ENCODE peak calls at places on chromosomes 5 and 9, in seven cellular contexts. P, C, N, F, Y, E and A are unnamed samples.

GRCh38 chr5:151320481-151320880 is 16.9 kb upstream of the SLC36A3 start:
- DNase-seq in P (no peak), C (no peak), N (no peak), F (no peak), Y (no peak), E (no peak), A (no peak)

GRCh38 chr9:22790329-22790728 is 343.7 kb downstream of the DMRTA1 start:
- DNase-seq in P (no peak), C (no peak), N (no peak), F (no peak), Y (no peak), E (no peak), A (no peak)

GRCh38 chr5:150498501-150498900 is 9.4 kb upstream of the NDST1 start:
- DNase-seq in P (no peak), C (no peak), N (no peak), F (no peak), Y (no peak), E (peak; percentile 92), A (peak; percentile 85)

GRCh38 chr5:140178482-140179116 is 3.6 kb downstream of the CYSTM1 start:
- DNase-seq in P (peak; percentile 43), C (no peak), N (no peak), F (no peak), Y (no peak), E (no peak), A (no peak)

GRCh38 chr9:136133191-136133958 is 14.7 kb upstream of the TMEM250 start:
- DNase-seq in P (peak; percentile 62), C (no peak), N (peak; percentile 80), F (no peak), Y (no peak), E (peak; percentile 91), A (peak; percentile 98)

GRCh38 chr9:101453776-101454570 is 18.4 kb upstream of the ALDOB start:
- DNase-seq in P (no peak), C (no peak), N (no peak), F (no peak), Y (no peak), E (no peak), A (no peak)

GRCh38 chr9:126149661-126150060 is 177.0 kb upstream of the MVB12B start:
- DNase-seq in P (peak; percentile 16), C (no peak), N (no peak), F (no peak), Y (no peak), E (no peak), A (peak; percentile 38)

GRCh38 chr9:81474125-81474524 is 215.2 kb downstream of the TLE1 start:
- DNase-seq in P (no peak), C (no peak), N (no peak), F (no peak), Y (no peak), E (no peak), A (no peak)

GRCh38 chr5:153965102-153965645 is 73.5 kb downstream of the FAM114A2 start:
- DNase-seq in P (peak; percentile 44), C (peak; percentile 56), N (peak; percentile 84), F (peak; percentile 33), Y (peak; percentile 16), E (peak; percentile 83), A (peak; percentile 89)

GRCh38 chr5:141430332-141431113 is at the start of gene PCDHGA12:
- DNase-seq in P (peak; percentile 39), C (peak; percentile 60), N (peak; percentile 36), F (peak; percentile 69), Y (no peak), E (no peak), A (no peak)

GRCh38 chr5:124289122-124289521 is 457.3 kb downstream of the ZNF608 start:
- DNase-seq in P (no peak), C (no peak), N (no peak), F (peak; percentile 15), Y (peak; percentile 21), E (no peak), A (no peak)

GRCh38 chr5:22541037-22541436 is 312.1 kb downstream of the CDH12 start:
- DNase-seq in P (no peak), C (no peak), N (no peak), F (no peak), Y (no peak), E (peak; percentile 4), A (no peak)

GRCh38 chr9:134501266-134502181 is 140.1 kb upstream of the COL5A1 start:
- DNase-seq in P (no peak), C (no peak), N (no peak), F (peak; percentile 12), Y (no peak), E (no peak), A (peak; percentile 70)

GRCh38 chr5:82107277-82107676 is 135.5 kb downstream of the ATG10 start:
- DNase-seq in P (no peak), C (no peak), N (peak; percentile 75), F (no peak), Y (no peak), E (peak; percentile 59), A (no peak)

GRCh38 chr5:56159521-56159947 is 73.6 kb downstream of the ANKRD55 start:
- DNase-seq in P (no peak), C (no peak), N (no peak), F (no peak), Y (no peak), E (no peak), A (no peak)

GRCh38 chr9:108235599-108235998 is 620.2 kb downstream of the ACTL7B start:
- DNase-seq in P (no peak), C (no peak), N (no peak), F (no peak), Y (no peak), E (no peak), A (no peak)

GRCh38 chr9:36559036-36559695 is 13.5 kb upstream of the MELK start:
- DNase-seq in P (no peak), C (no peak), N (no peak), F (no peak), Y (no peak), E (no peak), A (no peak)

GRCh38 chr9:126151031-126151670 is 175.5 kb upstream of the MVB12B start:
- DNase-seq in P (peak; percentile 8), C (no peak), N (peak; percentile 9), F (no peak), Y (peak; percentile 51), E (no peak), A (peak; percentile 10)

DNA sequence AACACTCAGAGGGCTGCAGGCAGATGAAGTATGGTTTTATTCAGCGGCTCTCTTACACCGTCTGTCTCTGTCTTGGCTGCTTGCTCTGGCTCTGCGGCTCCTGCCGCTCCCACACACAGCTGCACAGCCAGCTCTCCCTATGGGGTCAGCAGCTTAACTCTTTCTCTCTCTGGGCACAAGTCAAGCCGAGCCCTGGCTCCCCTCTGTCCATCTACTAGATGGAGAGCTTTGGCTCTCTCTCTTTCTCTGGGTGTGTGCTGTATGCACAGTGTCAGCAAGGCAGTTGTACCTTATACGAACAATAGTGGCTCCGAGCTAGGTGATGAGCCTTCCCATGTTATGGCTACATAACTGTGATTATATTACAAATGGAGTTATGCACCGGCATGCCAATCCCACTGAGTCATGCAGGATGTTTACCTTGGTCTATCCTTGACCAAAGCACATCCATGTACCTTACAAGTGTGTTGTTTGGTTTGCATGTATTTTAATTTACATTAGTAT is 19.3 kb upstream of the PPP2CA start:
- DNase-seq in P (peak; percentile 72), C (no peak), N (peak; percentile 31), F (no peak), Y (no peak), E (peak; percentile 63), A (no peak)
- H3K4me3 ChIP-seq in P (no peak overlapping the region), C (no peak overlapping the region), N (peak overlapping the region; percentile 24), F (peak overlapping the region; percentile 23), Y (no peak overlapping the region), E (no peak overlapping the region), A (no peak overlapping the region)

GRCh38 chr5:42994285-42995151 is 45.6 kb downstream of the ANXA2R start:
- DNase-seq in P (peak; percentile 85), C (peak; percentile 89), N (peak; percentile 98), F (peak; percentile 86), Y (peak; percentile 91), E (peak; percentile 95), A (peak; percentile 65)
- H3K27me3 ChIP-seq in P (no peaks in the 10 kb centered on the region), C (no peaks in the 10 kb centered on the region), N (no peaks in the 10 kb centered on the region), F (peaks cover 79% of the 10 kb centered on the region), Y (peaks cover 100% of the 10 kb centered on the region), E (peaks cover 100% of the 10 kb centered on the region), A (peaks cover 92% of the 10 kb centered on the region)

DNA sequence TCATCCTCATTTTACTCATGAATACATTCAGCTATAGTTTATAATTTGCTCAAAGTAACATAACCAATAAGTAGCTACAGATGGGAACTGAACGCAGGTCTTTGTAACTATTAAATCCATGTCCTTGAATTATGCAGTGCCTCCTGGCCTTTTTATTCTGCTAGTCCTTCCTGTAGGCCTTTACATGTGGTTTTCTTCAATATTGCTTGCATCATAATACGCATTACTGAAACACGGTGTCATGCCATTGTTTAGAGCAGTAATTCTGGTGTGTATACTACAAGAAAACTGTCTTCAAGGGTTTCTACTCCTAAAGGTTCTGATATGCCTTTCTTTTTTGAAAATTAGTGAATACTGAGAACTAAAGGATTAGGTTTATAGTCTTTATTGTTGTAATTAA is 20.7 kb downstream of the CWC27 start:
- DNase-seq in P (no peak), C (no peak), N (peak; percentile 44), F (no peak), Y (no peak), E (no peak), A (no peak)
- H3K36me3 ChIP-seq in P (no peaks in the 10 kb centered on the region), C (no peaks in the 10 kb centered on the region), N (peaks cover 9% of the 10 kb centered on the region), F (peaks cover 43% of the 10 kb centered on the region), Y (no peaks in the 10 kb centered on the region), E (peaks cover 5% of the 10 kb centered on the region), A (peaks cover 1% of the 10 kb centered on the region)

GRCh38 chr9:127165096-127165495 is 42.7 kb upstream of the ANGPTL2 start:
- DNase-seq in P (no peak), C (peak; percentile 9), N (no peak), F (no peak), Y (no peak), E (peak; percentile 52), A (no peak)

GRCh38 chr9:127163409-127163808 is 41.0 kb upstream of the ANGPTL2 start:
- DNase-seq in P (no peak), C (peak; percentile 14), N (peak; percentile 59), F (no peak), Y (no peak), E (no peak), A (no peak)

GRCh38 chr9:127166651-127167524 is 44.5 kb upstream of the ANGPTL2 start:
- DNase-seq in P (peak; percentile 21), C (peak; percentile 14), N (no peak), F (no peak), Y (peak; percentile 26), E (no peak), A (no peak)

GRCh38 chr9:127167560-127168326 is 45.3 kb upstream of the ANGPTL2 start:
- DNase-seq in P (peak; percentile 8), C (peak; percentile 7), N (no peak), F (no peak), Y (no peak), E (no peak), A (no peak)

DNA sequence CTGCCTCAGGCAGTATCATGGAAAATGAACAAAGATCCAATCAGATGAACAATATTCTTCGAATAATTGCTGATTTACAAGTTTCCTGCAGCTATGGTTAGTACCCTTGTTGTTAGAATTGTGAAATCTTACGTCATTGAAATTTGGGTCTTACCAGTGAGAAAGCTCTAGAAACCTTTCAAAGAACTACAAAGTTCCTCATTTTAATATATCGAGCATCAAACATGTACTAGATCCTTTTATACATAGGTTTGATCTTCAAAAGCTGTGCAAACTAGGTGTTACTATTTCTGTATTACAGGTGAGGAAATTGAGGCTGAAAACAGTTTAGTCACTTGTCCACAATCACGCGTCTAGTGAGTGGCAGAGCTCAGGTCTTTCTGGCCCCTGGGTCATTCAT is 43.7 kb upstream of the ANGPTL2 start:
- DNase-seq in P (no peak), C (no peak), N (no peak), F (no peak), Y (no peak), E (no peak), A (no peak)
- H3K4me3 ChIP-seq in P (no peak overlapping the region), C (no peak overlapping the region), N (no peak overlapping the region), F (no peak overlapping the region), Y (no peak overlapping the region), E (no peak overlapping the region), A (no peak overlapping the region)

GRCh38 chr9:14352549-14352948 is 38.6 kb upstream of the NFIB start:
- DNase-seq in P (no peak), C (no peak), N (no peak), F (no peak), Y (no peak), E (no peak), A (no peak)
- H3K27me3 ChIP-seq in P (no peaks in the 10 kb centered on the region), C (peaks cover 27% of the 10 kb centered on the region), N (peaks cover 45% of the 10 kb centered on the region), F (no peaks in the 10 kb centered on the region), Y (peaks cover 57% of the 10 kb centered on the region), E (peaks cover 74% of the 10 kb centered on the region), A (peaks cover 54% of the 10 kb centered on the region)